ENCODE peak calls at places on chromosomes 3 and 15, in six cellular contexts. One of them, this sample, is unnamed.
A peak's percentile ranks its signal among the peaks of the same experiment; 100 is the strongest.

GRCh38 chr3:18424213-18424861 is 802 bp downstream of the SATB1 start:
- DNase-seq in fibroblast of the aortic adventitia: no peak
- DNase-seq in GM12878: no peak
- DNase-seq in IMR-90: no peak
- DNase-seq in OCI-LY7: no peak
- DNase-seq in fibroblast of lung: no peak
- DNase-seq in this sample: no peak

GRCh38 chr3:72153477-72154314 is 368.7 kb upstream of the PROK2 start:
- DNase-seq in OCI-LY7: no peak
- DNase-seq in GM12878: no peak
- DNase-seq in fibroblast of the aortic adventitia: peak; percentile 26
- DNase-seq in fibroblast of lung: no peak
- DNase-seq in IMR-90: no peak
- DNase-seq in this sample: no peak

GRCh38 chr15:30962079-30962478 is 29.3 kb downstream of the MTMR10 start:
- DNase-seq in fibroblast of lung: no peak
- DNase-seq in GM12878: no peak
- DNase-seq in IMR-90: no peak
- DNase-seq in OCI-LY7: no peak
- DNase-seq in fibroblast of the aortic adventitia: no peak
- DNase-seq in this sample: no peak

GRCh38 chr15:80749589-80749988 is 29.6 kb upstream of the CEMIP start:
- DNase-seq in GM12878: no peak
- DNase-seq in fibroblast of lung: no peak
- DNase-seq in fibroblast of the aortic adventitia: no peak
- DNase-seq in IMR-90: peak; percentile 46
- DNase-seq in OCI-LY7: no peak
- DNase-seq in this sample: no peak

GRCh38 chr3:5021571-5022092 is 42.4 kb downstream of the BHLHE40 start:
- DNase-seq in fibroblast of the aortic adventitia: peak; percentile 44
- DNase-seq in IMR-90: peak; percentile 83
- DNase-seq in fibroblast of lung: peak; percentile 35
- DNase-seq in OCI-LY7: no peak
- DNase-seq in GM12878: no peak
- DNase-seq in this sample: peak; percentile 63

GRCh38 chr3:65503776-65504175 is 534.9 kb downstream of the MAGI1 start:
- DNase-seq in GM12878: no peak
- DNase-seq in IMR-90: no peak
- DNase-seq in fibroblast of the aortic adventitia: no peak
- DNase-seq in fibroblast of lung: no peak
- DNase-seq in OCI-LY7: no peak
- DNase-seq in this sample: no peak

GRCh38 chr15:61769557-61769956 is 290.7 kb downstream of the VPS13C start:
- DNase-seq in fibroblast of the aortic adventitia: no peak
- DNase-seq in fibroblast of lung: no peak
- DNase-seq in GM12878: no peak
- DNase-seq in OCI-LY7: no peak
- DNase-seq in IMR-90: no peak
- DNase-seq in this sample: no peak

GRCh38 chr3:44506961-44507360 is 29.5 kb upstream of the ZNF445 start:
- DNase-seq in fibroblast of the aortic adventitia: no peak
- DNase-seq in IMR-90: no peak
- DNase-seq in fibroblast of lung: no peak
- DNase-seq in GM12878: no peak
- DNase-seq in OCI-LY7: no peak
- DNase-seq in this sample: no peak

GRCh38 chr15:71448688-71449114 is 333.4 kb downstream of the THSD4 start:
- DNase-seq in fibroblast of lung: peak; percentile 79
- DNase-seq in fibroblast of the aortic adventitia: peak; percentile 86
- DNase-seq in IMR-90: peak; percentile 71
- DNase-seq in OCI-LY7: peak; percentile 43
- DNase-seq in GM12878: no peak
- DNase-seq in this sample: peak; percentile 55

GRCh38 chr15:29143909-29144308 is 125.7 kb downstream of the NSMCE3 start:
- DNase-seq in fibroblast of the aortic adventitia: peak; percentile 53
- DNase-seq in fibroblast of lung: peak; percentile 35
- DNase-seq in GM12878: no peak
- DNase-seq in OCI-LY7: no peak
- DNase-seq in IMR-90: peak; percentile 74
- DNase-seq in this sample: peak; percentile 79

GRCh38 chr3:103337179-103337845 is 902.5 kb downstream of the ZPLD1 start:
- DNase-seq in fibroblast of the aortic adventitia: no peak
- DNase-seq in fibroblast of lung: no peak
- DNase-seq in OCI-LY7: no peak
- DNase-seq in GM12878: no peak
- DNase-seq in IMR-90: no peak
- DNase-seq in this sample: no peak

GRCh38 chr3:141529256-141530132 is 42.7 kb downstream of the RASA2 start:
- DNase-seq in fibroblast of lung: no peak
- DNase-seq in OCI-LY7: no peak
- DNase-seq in fibroblast of the aortic adventitia: no peak
- DNase-seq in IMR-90: no peak
- DNase-seq in GM12878: no peak
- DNase-seq in this sample: peak; percentile 18

GRCh38 chr15:56802164-56802563 is 68.9 kb upstream of the ZNF280D start:
- DNase-seq in GM12878: no peak
- DNase-seq in fibroblast of lung: no peak
- DNase-seq in fibroblast of the aortic adventitia: no peak
- DNase-seq in OCI-LY7: no peak
- DNase-seq in IMR-90: no peak
- DNase-seq in this sample: no peak

GRCh38 chr15:72722071-72722696 is 36.2 kb downstream of the BBS4 start:
- DNase-seq in fibroblast of lung: peak; percentile 78
- DNase-seq in OCI-LY7: peak; percentile 69
- DNase-seq in GM12878: peak; percentile 34
- DNase-seq in fibroblast of the aortic adventitia: peak; percentile 87
- DNase-seq in IMR-90: peak; percentile 80
- DNase-seq in this sample: peak; percentile 63

GRCh38 chr3:63911901-63912767 is at the start of gene SCAANT1:
- DNase-seq in GM12878: no peak
- DNase-seq in fibroblast of the aortic adventitia: peak; percentile 89
- DNase-seq in fibroblast of lung: peak; percentile 92
- DNase-seq in OCI-LY7: peak; percentile 82
- DNase-seq in IMR-90: peak; percentile 90
- DNase-seq in this sample: peak; percentile 97

GRCh38 chr15:77871838-77872371 is 205.6 kb downstream of the TBC1D2B start:
- DNase-seq in GM12878: no peak
- DNase-seq in OCI-LY7: no peak
- DNase-seq in IMR-90: no peak
- DNase-seq in fibroblast of the aortic adventitia: no peak
- DNase-seq in fibroblast of lung: no peak
- DNase-seq in this sample: no peak
- TF ChIP-seq CTCF in GM12878: no peak
- TF ChIP-seq CTCF in OCI-LY7: peak; percentile 43
- TF ChIP-seq CTCF in IMR-90: no peak
- TF ChIP-seq CTCF in fibroblast of the aortic adventitia: no peak
- TF ChIP-seq CTCF in fibroblast of lung: no peak
- TF ChIP-seq CTCF in this sample: peak; percentile 12

GRCh38 chr3:30501526-30501925 is 104.9 kb upstream of the TGFBR2 start:
- DNase-seq in OCI-LY7: no peak
- DNase-seq in fibroblast of the aortic adventitia: no peak
- DNase-seq in fibroblast of lung: no peak
- DNase-seq in IMR-90: no peak
- DNase-seq in GM12878: no peak
- DNase-seq in this sample: no peak
- H3K4me3 ChIP-seq in OCI-LY7: no peak overlapping the region
- H3K4me3 ChIP-seq in fibroblast of the aortic adventitia: no peak overlapping the region
- H3K4me3 ChIP-seq in fibroblast of lung: no peak overlapping the region
- H3K4me3 ChIP-seq in IMR-90: no peak overlapping the region
- H3K4me3 ChIP-seq in GM12878: no peak overlapping the region
- H3K4me3 ChIP-seq in this sample: no peak overlapping the region

DNA sequence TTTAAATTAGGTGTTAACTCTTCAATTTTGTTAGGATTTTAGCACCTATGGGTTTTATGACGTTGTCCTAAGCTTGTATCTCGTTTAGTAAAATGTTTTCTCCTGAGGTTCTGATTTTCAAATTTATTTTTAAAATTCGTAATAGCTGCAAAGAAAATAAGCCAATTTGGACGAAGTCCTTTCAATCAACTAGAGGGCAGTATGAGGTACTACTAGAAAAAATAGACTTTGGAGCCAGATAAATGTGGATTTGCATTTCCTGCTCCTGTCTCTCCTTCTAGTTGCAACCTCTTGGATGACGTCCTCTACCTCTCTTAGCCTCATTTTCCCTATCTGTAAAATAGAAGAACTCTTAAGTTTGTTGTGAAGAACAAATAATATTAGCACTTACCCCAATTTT is 81.1 kb downstream of the SLTM start:
- DNase-seq in IMR-90: no peak
- DNase-seq in GM12878: no peak
- DNase-seq in OCI-LY7: peak; percentile 8
- DNase-seq in fibroblast of the aortic adventitia: no peak
- DNase-seq in fibroblast of lung: peak; percentile 17
- DNase-seq in this sample: no peak
- TF ChIP-seq CTCF in IMR-90: no peak
- TF ChIP-seq CTCF in GM12878: no peak
- TF ChIP-seq CTCF in OCI-LY7: peak; percentile 55
- TF ChIP-seq CTCF in fibroblast of the aortic adventitia: no peak
- TF ChIP-seq CTCF in fibroblast of lung: no peak
- TF ChIP-seq CTCF in this sample: no peak

GRCh38 chr3:62874398-62875102 is 666 bp downstream of the CADPS start:
- DNase-seq in fibroblast of lung: no peak
- DNase-seq in OCI-LY7: peak; percentile 67
- DNase-seq in GM12878: no peak
- DNase-seq in fibroblast of the aortic adventitia: no peak
- DNase-seq in IMR-90: no peak
- DNase-seq in this sample: peak; percentile 8
- H3K4me3 ChIP-seq in fibroblast of lung: peak overlapping the region; percentile 58
- H3K4me3 ChIP-seq in OCI-LY7: peak overlapping the region; percentile 91
- H3K4me3 ChIP-seq in GM12878: no peak overlapping the region
- H3K4me3 ChIP-seq in fibroblast of the aortic adventitia: no peak overlapping the region
- H3K4me3 ChIP-seq in IMR-90: no peak overlapping the region
- H3K4me3 ChIP-seq in this sample: peak overlapping the region; percentile 25

DNA sequence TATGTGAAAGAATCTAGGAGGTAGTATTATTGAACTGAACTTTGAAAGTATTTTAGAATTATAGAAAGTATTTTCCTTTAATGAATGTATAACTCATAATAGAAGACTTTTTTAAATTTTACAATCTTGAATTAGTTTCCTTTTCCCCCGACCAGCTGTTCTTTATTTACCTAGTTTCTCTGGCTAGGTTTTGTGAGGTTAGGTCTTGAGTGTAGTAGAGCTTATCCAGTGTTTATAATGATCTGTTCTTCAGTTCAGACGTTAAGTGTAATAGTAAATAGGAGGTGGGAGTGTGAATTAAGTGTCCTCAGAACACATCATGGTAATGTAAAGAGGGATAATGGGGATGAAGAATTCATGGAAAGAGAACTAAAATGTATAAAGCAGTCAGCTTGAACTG is 93.8 kb downstream of the MYRIP start:
- DNase-seq in GM12878: no peak
- DNase-seq in IMR-90: no peak
- DNase-seq in fibroblast of lung: no peak
- DNase-seq in OCI-LY7: no peak
- DNase-seq in fibroblast of the aortic adventitia: no peak
- DNase-seq in this sample: no peak
- TF ChIP-seq CTCF in GM12878: no peak
- TF ChIP-seq CTCF in IMR-90: no peak
- TF ChIP-seq CTCF in fibroblast of lung: no peak
- TF ChIP-seq CTCF in OCI-LY7: no peak
- TF ChIP-seq CTCF in fibroblast of the aortic adventitia: no peak
- TF ChIP-seq CTCF in this sample: no peak

GRCh38 chr3:49807427-49808114 is 4.5 kb downstream of the INKA1 start:
- DNase-seq in IMR-90: no peak
- DNase-seq in OCI-LY7: peak; percentile 66
- DNase-seq in GM12878: no peak
- DNase-seq in fibroblast of lung: peak; percentile 20
- DNase-seq in fibroblast of the aortic adventitia: no peak
- DNase-seq in this sample: peak; percentile 31

GRCh38 chr3:49813497-49814174 is at the start of gene UBA7:
- DNase-seq in fibroblast of the aortic adventitia: peak; percentile 81
- DNase-seq in fibroblast of lung: peak; percentile 87
- DNase-seq in IMR-90: peak; percentile 80
- DNase-seq in GM12878: no peak
- DNase-seq in OCI-LY7: no peak
- DNase-seq in this sample: peak; percentile 73

GRCh38 chr3:49812916-49813496 is 747 bp downstream of the UBA7 start:
- DNase-seq in OCI-LY7: no peak
- DNase-seq in fibroblast of the aortic adventitia: no peak
- DNase-seq in IMR-90: no peak
- DNase-seq in fibroblast of lung: no peak
- DNase-seq in GM12878: no peak
- DNase-seq in this sample: no peak
- H3K4me3 ChIP-seq in OCI-LY7: no peak overlapping the region
- H3K4me3 ChIP-seq in fibroblast of the aortic adventitia: peak overlapping the region; percentile 82
- H3K4me3 ChIP-seq in IMR-90: peak overlapping the region; percentile 55
- H3K4me3 ChIP-seq in fibroblast of lung: peak overlapping the region; percentile 65
- H3K4me3 ChIP-seq in GM12878: peak overlapping the region; percentile 79
- H3K4me3 ChIP-seq in this sample: peak overlapping the region; percentile 61

This sample was measured in foreskin fibroblast.